ENCODE peak calls at places on chromosomes 16 and 17, in seven cellular contexts. S is RWPE1; U is breast epithelium; T is CD4-positive, alpha-beta T cell; Z is left ventricle myocardium inferior; D is CD8-positive, alpha-beta memory T cell; V is AG04450. C is an unnamed sample.

GRCh38 chr16:30853758-30854157 is 40.1 kb downstream of the BCL7C start:
- DNase-seq in S (peak; percentile 46), U (no peak), T (no peak), Z (no peak), D (no peak), V (no peak), C (no peak)

GRCh38 chr16:67786491-67786890 is 19.9 kb downstream of the RANBP10 start:
- DNase-seq in S (no peak), U (no peak), T (no peak), Z (no peak), D (no peak), V (no peak), C (no peak)

GRCh38 chr16:79050063-79050462 is 550.5 kb downstream of the MAF start:
- DNase-seq in S (peak; percentile 5), U (no peak), T (no peak), Z (no peak), D (no peak), V (no peak), C (no peak)

GRCh38 chr16:89312194-89312593 is 94.7 kb downstream of the ZNF778 start:
- DNase-seq in S (no peak), U (no peak), T (no peak), Z (no peak), D (no peak), V (no peak), C (peak; percentile 61)

GRCh38 chr16:60127196-60127595 is 1393.1 kb upstream of the GOT2 start:
- DNase-seq in S (no peak), U (no peak), T (no peak), Z (no peak), D (no peak), V (no peak), C (no peak)

GRCh38 chr16:70252355-70252988 is 732 bp upstream of the EXOSC6 start:
- DNase-seq in S (no peak), U (no peak), T (no peak), Z (no peak), D (no peak), V (no peak), C (no peak)

GRCh38 chr16:54027126-54027922 is 259.3 kb downstream of the IRX3 start:
- DNase-seq in S (peak; percentile 67), U (no peak), T (no peak), Z (no peak), D (no peak), V (peak; percentile 26), C (no peak)

GRCh38 chr16:12874135-12874534 is 27.3 kb upstream of the SHISA9 start:
- DNase-seq in S (peak; percentile 67), U (no peak), T (no peak), Z (no peak), D (no peak), V (no peak), C (no peak)

GRCh38 chr17:29546834-29547233 is 20.0 kb downstream of the ABHD15 start:
- DNase-seq in S (no peak), U (no peak), T (no peak), Z (no peak), D (no peak), V (no peak), C (no peak)

GRCh38 chr16:22075043-22075757 is 17.1 kb upstream of the VWA3A start:
- DNase-seq in S (no peak), U (no peak), T (no peak), Z (no peak), D (no peak), V (peak; percentile 15), C (no peak)

GRCh38 chr16:22075776-22076175 is 16.6 kb upstream of the VWA3A start:
- DNase-seq in S (no peak), U (no peak), T (no peak), Z (no peak), D (no peak), V (no peak), C (no peak)

GRCh38 chr16:22070361-22071351 is 21.7 kb upstream of the VWA3A start:
- DNase-seq in S (peak; percentile 37), U (no peak), T (no peak), Z (peak; percentile 28), D (no peak), V (no peak), C (no peak)

GRCh38 chr16:22073350-22073749 is 19.0 kb upstream of the VWA3A start:
- DNase-seq in S (no peak), U (no peak), T (no peak), Z (no peak), D (no peak), V (no peak), C (no peak)

DNA sequence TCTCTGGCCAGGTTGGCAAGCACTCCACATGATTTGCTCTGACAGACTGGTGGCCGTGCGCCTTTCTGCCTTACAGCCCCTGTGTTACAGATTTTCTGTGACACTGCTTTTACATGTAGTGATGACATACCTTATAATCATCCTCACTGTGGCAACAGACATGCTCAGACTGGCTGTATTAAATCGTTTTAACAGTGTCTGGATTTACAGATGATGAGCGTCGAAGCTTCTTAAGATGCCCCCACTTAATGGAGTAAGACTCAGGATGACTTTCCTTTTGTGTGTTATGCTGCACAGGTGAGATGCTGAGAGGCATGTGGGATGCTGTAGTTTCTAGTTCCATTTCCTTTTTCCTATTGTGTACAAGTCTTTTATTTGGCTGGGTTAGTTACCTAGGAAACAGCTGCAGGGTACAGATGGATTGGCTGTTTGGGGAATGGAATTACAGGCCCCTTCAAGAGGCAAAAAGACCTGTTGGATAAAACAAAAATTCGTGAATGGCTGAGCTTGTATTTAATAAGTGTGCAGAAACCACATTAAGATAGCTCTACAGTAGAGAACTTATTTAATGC is 20.9 kb upstream of the VWA3A start:
- DNase-seq in S (peak; percentile 58), U (no peak), T (no peak), Z (no peak), D (no peak), V (no peak), C (no peak)
- H3K27ac ChIP-seq in S (peak overlapping the region; percentile 52), U (peak overlapping the region; percentile 20), T (no peak overlapping the region), Z (peak overlapping the region; percentile 61), D (no peak overlapping the region), V (peak overlapping the region; percentile 25), C (peak overlapping the region; percentile 18)

DNA sequence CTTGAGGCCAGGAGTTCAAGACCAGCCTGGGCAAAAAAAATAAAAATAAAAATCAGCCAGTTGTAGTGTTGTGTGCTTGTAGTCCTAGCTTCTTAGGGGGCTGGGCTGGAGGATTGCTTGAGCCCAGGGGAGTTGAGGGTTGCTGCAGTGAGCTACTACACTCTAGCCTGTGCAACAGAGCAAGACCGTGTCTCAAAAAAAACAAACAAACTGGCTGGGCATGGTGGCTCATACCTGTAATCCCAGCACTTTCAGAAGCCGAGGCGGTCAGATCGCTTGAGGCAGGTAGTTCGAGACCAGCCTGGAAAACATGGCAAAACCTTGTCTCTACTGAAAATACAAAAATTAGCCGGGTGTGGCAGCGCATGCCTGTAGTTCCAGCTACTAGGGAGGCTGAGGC is 4.9 kb upstream of the UBALD2 start:
- DNase-seq in S (no peak), U (no peak), T (no peak), Z (no peak), D (no peak), V (no peak), C (no peak)
- H3K27ac ChIP-seq in S (no peak overlapping the region), U (no peak overlapping the region), T (no peak overlapping the region), Z (peak overlapping the region; percentile 48), D (no peak overlapping the region), V (no peak overlapping the region), C (no peak overlapping the region)

GRCh38 chr16:2472885-2473284 is 1.8 kb downstream of the NTN3 start:
- DNase-seq in S (no peak), U (no peak), T (no peak), Z (no peak), D (no peak), V (no peak), C (no peak)

GRCh38 chr16:2471653-2472487 is 773 bp downstream of the NTN3 start:
- DNase-seq in S (no peak), U (no peak), T (no peak), Z (no peak), D (no peak), V (no peak), C (no peak)

GRCh38 chr16:2473425-2473926 is 1.5 kb upstream of the TBC1D24 start:
- DNase-seq in S (no peak), U (no peak), T (no peak), Z (no peak), D (no peak), V (no peak), C (no peak)

GRCh38 chr16:2471016-2471652 is at the start of gene NTN3:
- DNase-seq in S (no peak), U (no peak), T (no peak), Z (no peak), D (no peak), V (no peak), C (no peak)

DNA sequence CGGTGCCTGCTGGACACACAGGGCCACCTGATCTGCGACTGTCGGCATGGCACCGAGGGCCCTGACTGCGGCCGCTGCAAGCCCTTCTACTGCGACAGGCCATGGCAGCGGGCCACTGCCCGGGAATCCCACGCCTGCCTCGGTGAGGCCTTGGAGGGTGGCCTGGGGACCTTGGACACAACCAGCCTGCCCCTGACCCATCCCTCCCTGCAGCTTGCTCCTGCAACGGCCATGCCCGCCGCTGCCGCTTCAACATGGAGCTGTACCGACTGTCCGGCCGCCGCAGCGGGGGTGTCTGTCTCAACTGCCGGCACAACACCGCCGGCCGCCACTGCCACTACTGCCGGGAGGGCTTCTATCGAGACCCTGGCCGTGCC is 1.4 kb downstream of the NTN3 start:
- DNase-seq in S (no peak), U (no peak), T (no peak), Z (no peak), D (no peak), V (no peak), C (no peak)
- H3K27ac ChIP-seq in S (no peak overlapping the region), U (no peak overlapping the region), T (no peak overlapping the region), Z (no peak overlapping the region), D (no peak overlapping the region), V (no peak overlapping the region), C (no peak overlapping the region)

DNA sequence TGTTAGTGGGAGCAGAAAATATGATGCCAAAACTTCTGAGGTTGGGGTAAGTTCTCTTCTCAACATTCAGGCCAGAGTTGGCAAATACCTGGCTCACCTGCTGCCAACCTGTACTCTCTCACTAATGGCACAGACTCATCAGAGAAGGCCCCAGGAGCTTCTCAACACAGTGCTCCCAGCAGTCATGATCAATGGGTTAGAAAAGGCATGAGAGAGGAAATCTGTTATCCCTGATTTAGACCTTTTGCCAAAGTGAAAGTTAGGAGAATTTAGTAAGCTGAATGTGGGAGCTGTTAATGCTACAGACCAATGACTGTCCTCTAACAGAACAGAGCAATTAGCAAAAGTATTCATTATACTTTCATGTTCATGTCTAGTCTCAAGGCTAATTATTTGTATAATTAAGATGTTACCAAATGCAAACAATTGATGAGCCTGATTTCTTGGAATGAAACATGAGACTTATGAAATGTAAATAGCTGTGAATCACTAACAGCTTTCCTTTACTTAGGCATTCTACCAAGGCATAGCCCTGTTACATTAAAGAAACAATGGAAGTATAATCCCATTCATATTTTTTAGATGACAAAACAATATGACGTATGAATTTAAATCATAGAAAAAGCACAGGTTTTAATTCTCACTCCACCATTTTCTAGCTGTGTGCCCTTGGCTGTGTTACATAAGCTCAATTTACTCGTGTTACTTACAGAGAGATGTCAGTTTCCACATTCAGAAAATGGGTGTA is 68.7 kb upstream of the MARCHF10 start:
- DNase-seq in S (peak; percentile 60), U (no peak), T (no peak), Z (no peak), D (no peak), V (no peak), C (no peak)
- H3K27ac ChIP-seq in S (peak overlapping the region; percentile 77), U (peak overlapping the region; percentile 58), T (no peak overlapping the region), Z (no peak overlapping the region), D (no peak overlapping the region), V (peak overlapping the region; percentile 61), C (no peak overlapping the region)

DNA sequence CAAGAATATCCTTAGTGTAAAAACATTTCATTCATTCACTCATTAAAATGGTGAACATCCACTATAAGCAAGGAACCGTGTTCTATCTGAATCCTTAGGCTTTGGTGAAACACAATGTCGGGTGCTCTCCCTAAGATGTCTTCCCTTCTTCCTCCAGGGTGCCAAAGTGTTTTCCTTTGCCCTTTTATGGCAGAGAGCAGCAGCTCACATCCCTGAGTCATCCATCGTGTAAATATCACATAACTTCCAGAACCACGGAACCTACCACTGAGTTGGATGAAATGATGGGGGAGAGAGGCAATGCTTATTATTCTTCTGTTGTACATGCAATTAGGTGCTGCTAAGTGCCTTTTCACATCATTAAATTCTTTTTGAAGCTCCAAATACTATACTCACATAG is 50.2 kb downstream of the DNAH3 start:
- DNase-seq in S (peak; percentile 48), U (no peak), T (no peak), Z (no peak), D (no peak), V (peak; percentile 75), C (no peak)
- H3K27ac ChIP-seq in S (no peak overlapping the region), U (no peak overlapping the region), T (no peak overlapping the region), Z (no peak overlapping the region), D (no peak overlapping the region), V (peak overlapping the region; percentile 63), C (no peak overlapping the region)

C was measured in gastrocnemius medialis.